ENCODE peak calls at places on chromosomes 12 and 14, in six cellular contexts. J is H9, A is neuronal stem cell, N is IMR-90, O is mesendoderm, V is H1. Y is an unnamed sample.

GRCh38 chr14:76678244-76678643 is 83.0 kb upstream of the VASH1 start:
- DNase-seq in J (no peak), A (no peak), N (no peak), O (no peak), V (no peak), Y (no peak)

GRCh38 chr12:55658635-55659391 is 22.1 kb downstream of the OR10P1 start:
- DNase-seq in J (no peak), A (no peak), N (no peak), O (no peak), V (no peak), Y (no peak)

GRCh38 chr12:123713398-123714301 is 1.5 kb downstream of the ATP6V0A2 start:
- DNase-seq in J (no peak), A (no peak), N (peak; percentile 10), O (peak; percentile 34), V (no peak), Y (peak; percentile 27)

GRCh38 chr14:75554482-75554881 is 23.9 kb upstream of the FLVCR2 start:
- DNase-seq in J (no peak), A (no peak), N (peak; percentile 20), O (peak; percentile 61), V (no peak), Y (peak; percentile 36)

GRCh38 chr12:26062566-26062965 is 62.3 kb downstream of the BHLHE41 start:
- DNase-seq in J (no peak), A (no peak), N (peak; percentile 57), O (peak; percentile 55), V (no peak), Y (peak; percentile 45)

GRCh38 chr12:79454338-79454777 is 236.4 kb downstream of the PAWR start:
- DNase-seq in J (no peak), A (no peak), N (peak; percentile 78), O (peak; percentile 10), V (no peak), Y (peak; percentile 63)

GRCh38 chr14:79201545-79202247 is 1009.6 kb downstream of the DIO2 start:
- DNase-seq in J (no peak), A (no peak), N (no peak), O (no peak), V (no peak), Y (no peak)

GRCh38 chr14:73208390-73208789 is 28.9 kb upstream of the PAPLN start:
- DNase-seq in J (no peak), A (no peak), N (no peak), O (peak; percentile 9), V (no peak), Y (no peak)

GRCh38 chr12:5459051-5459782 is 27.3 kb downstream of the NTF3 start:
- DNase-seq in J (no peak), A (no peak), N (no peak), O (no peak), V (no peak), Y (no peak)

GRCh38 chr12:56679834-56680575 is 8.1 kb downstream of the PTGES3 start:
- DNase-seq in J (peak; percentile 15), A (no peak), N (no peak), O (no peak), V (no peak), Y (no peak)

GRCh38 chr12:24649209-24649608 is 299.7 kb downstream of the BCAT1 start:
- DNase-seq in J (no peak), A (no peak), N (no peak), O (no peak), V (no peak), Y (no peak)

GRCh38 chr14:104927432-104927816 is 2.7 kb downstream of the PLD4 start:
- DNase-seq in J (no peak), A (no peak), N (no peak), O (no peak), V (no peak), Y (no peak)

GRCh38 chr14:88166616-88167015 is 156.5 kb downstream of the KCNK10 start:
- DNase-seq in J (no peak), A (no peak), N (peak; percentile 11), O (peak; percentile 29), V (no peak), Y (no peak)

GRCh38 chr14:36454599-36455240 is 65.3 kb downstream of the NKX2-1 start:
- DNase-seq in J (no peak), A (peak; percentile 17), N (no peak), O (no peak), V (no peak), Y (no peak)

GRCh38 chr14:88604213-88604612 is 41.4 kb downstream of the ZC3H14 start:
- DNase-seq in J (no peak), A (no peak), N (no peak), O (no peak), V (no peak), Y (no peak)

GRCh38 chr14:93944348-93945069 is 17.4 kb downstream of the FAM181A start:
- DNase-seq in J (no peak), A (no peak), N (no peak), O (no peak), V (no peak), Y (no peak)

GRCh38 chr14:44895716-44896115 is 66.0 kb downstream of the KLHL28 start:
- DNase-seq in J (no peak), A (no peak), N (peak; percentile 90), O (peak; percentile 17), V (no peak), Y (peak; percentile 87)

GRCh38 chr12:116919247-116919671 is 8.5 kb downstream of the FBXW8 start:
- DNase-seq in J (no peak), A (no peak), N (no peak), O (peak; percentile 28), V (no peak), Y (no peak)

GRCh38 chr12:120761581-120761980 is 36.0 kb downstream of the ACADS start:
- DNase-seq in J (no peak), A (no peak), N (peak; percentile 57), O (no peak), V (no peak), Y (peak; percentile 98)

GRCh38 chr12:51848843-51849735 is 571 bp upstream of the FIGNL2 start:
- DNase-seq in J (peak; percentile 79), A (peak; percentile 74), N (no peak), O (peak; percentile 71), V (no peak), Y (peak; percentile 26)

GRCh38 chr12:74491374-74491773 is 46.3 kb upstream of the ATXN7L3B start:
- DNase-seq in J (no peak), A (no peak), N (no peak), O (no peak), V (no peak), Y (no peak)

GRCh38 chr14:35952584-35952983 is 126.4 kb downstream of the BRMS1L start:
- DNase-seq in J (no peak), A (no peak), N (no peak), O (peak; percentile 11), V (no peak), Y (no peak)

GRCh38 chr12:123140675-123141614 is 9.9 kb downstream of the PITPNM2 start:
- DNase-seq in J (no peak), A (no peak), N (no peak), O (no peak), V (no peak), Y (peak; percentile 22)

GRCh38 chr12:64739778-64740177 is 19.4 kb downstream of the GNS start:
- DNase-seq in J (no peak), A (no peak), N (peak; percentile 27), O (no peak), V (no peak), Y (no peak)

GRCh38 chr14:99821519-99822165 is 28.4 kb downstream of the EML1 start:
- DNase-seq in J (peak; percentile 18), A (no peak), N (peak; percentile 85), O (no peak), V (no peak), Y (peak; percentile 81)

GRCh38 chr12:5921027-5921909 is 23.8 kb downstream of the ANO2 start:
- DNase-seq in J (no peak), A (no peak), N (no peak), O (no peak), V (no peak), Y (no peak)

GRCh38 chr14:68549966-68550705 is 242.7 kb downstream of the ZFP36L1 start:
- DNase-seq in J (no peak), A (no peak), N (no peak), O (no peak), V (no peak), Y (peak; percentile 85)
- H3K18ac ChIP-seq in J (no peak overlapping the region), A (peak overlapping the region; percentile 85), N (peak overlapping the region; percentile 76), O (no peak overlapping the region), V (peak overlapping the region; percentile 54), Y (peak overlapping the region; percentile 54)

DNA sequence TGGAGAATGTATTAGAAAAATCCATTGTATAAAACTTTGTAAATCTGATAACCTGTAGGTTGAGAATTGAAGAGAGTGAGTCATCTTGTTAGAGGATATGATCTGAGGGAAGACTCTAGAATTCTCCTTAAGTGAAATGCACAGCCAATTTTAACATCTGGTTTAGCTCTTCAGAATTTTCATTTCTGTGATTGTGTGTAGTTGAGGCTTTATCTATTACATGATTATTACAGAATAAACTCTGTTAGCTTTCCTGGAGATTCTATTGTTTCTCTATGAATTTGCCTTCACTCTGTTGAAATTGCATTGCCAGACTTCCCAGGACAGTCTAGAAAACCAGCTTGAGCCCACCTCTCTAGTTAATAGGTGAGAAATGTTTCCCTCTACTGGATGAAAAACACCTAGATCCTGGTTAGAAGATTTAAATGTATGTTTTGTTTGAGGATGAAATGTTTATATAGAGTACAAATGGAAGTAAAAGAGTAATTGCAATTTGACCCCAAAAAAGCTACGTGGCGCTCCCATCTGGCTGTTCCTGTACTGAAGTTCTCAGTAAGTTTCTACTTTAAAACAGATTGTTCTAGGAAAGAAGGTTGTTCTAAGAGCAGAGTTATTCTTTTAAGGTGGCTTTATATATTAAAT is 2.9 kb downstream of the NUDT4 start:
- DNase-seq in J (no peak), A (no peak), N (peak; percentile 70), O (peak; percentile 67), V (no peak), Y (peak; percentile 44)
- H3K18ac ChIP-seq in J (no peak overlapping the region), A (no peak overlapping the region), N (no peak overlapping the region), O (no peak overlapping the region), V (no peak overlapping the region), Y (no peak overlapping the region)

GRCh38 chr12:47705571-47706425 is at the start of gene RPAP3:
- DNase-seq in J (peak; percentile 97), A (peak; percentile 84), N (peak; percentile 91), O (peak; percentile 96), V (peak; percentile 67), Y (peak; percentile 93)
- H3K18ac ChIP-seq in J (peak within 1 kb of the TSS; percentile 54), A (peak within 1 kb of the TSS; percentile 99), N (peak within 1 kb of the TSS; percentile 64), O (peak within 1 kb of the TSS; percentile 54), V (peak within 1 kb of the TSS; percentile 89), Y (peak within 1 kb of the TSS; percentile 94)

GRCh38 chr14:61470261-61470953 is 149.0 kb downstream of the PRKCH start:
- DNase-seq in J (peak; percentile 63), A (peak; percentile 23), N (peak; percentile 98), O (peak; percentile 74), V (no peak), Y (peak; percentile 81)

GRCh38 chr14:61472025-61472672 is 150.8 kb downstream of the PRKCH start:
- DNase-seq in J (no peak), A (no peak), N (peak; percentile 99), O (no peak), V (no peak), Y (peak; percentile 97)

GRCh38 chr14:61469771-61470170 is 148.4 kb downstream of the PRKCH start:
- DNase-seq in J (no peak), A (no peak), N (no peak), O (no peak), V (no peak), Y (no peak)

GRCh38 chr14:61471297-61471980 is 150.1 kb downstream of the PRKCH start:
- DNase-seq in J (no peak), A (no peak), N (no peak), O (no peak), V (no peak), Y (peak; percentile 32)

DNA sequence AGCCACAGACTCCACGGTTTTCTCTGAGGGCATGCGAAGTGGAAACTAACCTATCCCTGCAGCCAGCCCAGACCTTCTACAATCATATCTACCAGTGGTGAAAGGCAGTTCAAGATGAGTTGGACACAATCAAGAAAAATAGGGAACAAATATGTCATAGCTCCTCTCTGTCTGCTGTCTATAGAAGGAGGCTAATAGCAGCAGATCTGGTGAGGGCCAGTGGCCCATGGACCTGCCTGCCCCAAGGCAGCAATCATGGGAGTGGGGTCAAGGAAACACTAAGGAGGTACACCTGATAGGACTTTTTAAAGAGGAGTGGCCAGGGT is 149.5 kb downstream of the PRKCH start:
- DNase-seq in J (no peak), A (no peak), N (no peak), O (no peak), V (no peak), Y (no peak)
- H3K18ac ChIP-seq in J (no peak overlapping the region), A (no peak overlapping the region), N (peak overlapping the region; percentile 93), O (no peak overlapping the region), V (no peak overlapping the region), Y (peak overlapping the region; percentile 85)